ENCODE peak calls at places on chromosomes 5 and 9, in five cellular contexts. One of them, this sample, is unnamed.

GRCh38 chr5:134267366-134268018 is 41.6 kb upstream of the PPP2CA start:
- DNase-seq in suprapubic skin: no peak
- DNase-seq in Panc1: no peak
- DNase-seq in caudate nucleus: no peak
- DNase-seq in uterus: no peak
- DNase-seq in this sample: no peak

GRCh38 chr5:135391869-135392255 is 7.2 kb downstream of the MACROH2A1 start:
- DNase-seq in suprapubic skin: no peak
- DNase-seq in Panc1: no peak
- DNase-seq in caudate nucleus: no peak
- DNase-seq in uterus: no peak
- DNase-seq in this sample: no peak

GRCh38 chr5:134545070-134545868 is 19.8 kb downstream of the JADE2 start:
- DNase-seq in suprapubic skin: no peak
- DNase-seq in Panc1: no peak
- DNase-seq in caudate nucleus: no peak
- DNase-seq in uterus: peak; percentile 86
- DNase-seq in this sample: no peak

GRCh38 chr9:14312721-14313377 is 1.1 kb downstream of the NFIB start:
- DNase-seq in suprapubic skin: no peak
- DNase-seq in Panc1: no peak
- DNase-seq in caudate nucleus: no peak
- DNase-seq in uterus: peak; percentile 34
- DNase-seq in this sample: no peak

GRCh38 chr5:83022334-83022733 is 54.9 kb downstream of the TMEM167A start:
- DNase-seq in suprapubic skin: no peak
- DNase-seq in Panc1: no peak
- DNase-seq in caudate nucleus: no peak
- DNase-seq in uterus: no peak
- DNase-seq in this sample: no peak

GRCh38 chr5:14450055-14450524 is 131.5 kb upstream of the OTULINL start:
- DNase-seq in suprapubic skin: peak; percentile 83
- DNase-seq in Panc1: no peak
- DNase-seq in caudate nucleus: no peak
- DNase-seq in uterus: peak; percentile 77
- DNase-seq in this sample: no peak

GRCh38 chr5:124828731-124829130 is 82.3 kb upstream of the ZNF608 start:
- DNase-seq in suprapubic skin: no peak
- DNase-seq in Panc1: no peak
- DNase-seq in caudate nucleus: no peak
- DNase-seq in uterus: no peak
- DNase-seq in this sample: no peak

GRCh38 chr9:91301161-91301560 is 60.6 kb downstream of the AUH start:
- DNase-seq in suprapubic skin: no peak
- DNase-seq in Panc1: no peak
- DNase-seq in caudate nucleus: no peak
- DNase-seq in uterus: no peak
- DNase-seq in this sample: peak; percentile 45

GRCh38 chr9:18502546-18502945 is 28.6 kb downstream of the ADAMTSL1 start:
- DNase-seq in suprapubic skin: no peak
- DNase-seq in Panc1: no peak
- DNase-seq in caudate nucleus: no peak
- DNase-seq in uterus: no peak
- DNase-seq in this sample: no peak

GRCh38 chr5:24749701-24750100 is 104.9 kb upstream of the CDH10 start:
- DNase-seq in suprapubic skin: no peak
- DNase-seq in Panc1: no peak
- DNase-seq in caudate nucleus: no peak
- DNase-seq in uterus: no peak
- DNase-seq in this sample: no peak

GRCh38 chr9:86322973-86323644 is 31.1 kb downstream of the TUT7 start:
- DNase-seq in suprapubic skin: no peak
- DNase-seq in Panc1: no peak
- DNase-seq in caudate nucleus: no peak
- DNase-seq in uterus: no peak
- DNase-seq in this sample: no peak

GRCh38 chr9:69674741-69675438 is 2.7 kb upstream of the APBA1 start:
- DNase-seq in suprapubic skin: no peak
- DNase-seq in Panc1: no peak
- DNase-seq in caudate nucleus: no peak
- DNase-seq in uterus: no peak
- DNase-seq in this sample: peak; percentile 47

GRCh38 chr5:33891731-33892418 is at the start of gene ADAMTS12:
- DNase-seq in suprapubic skin: peak; percentile 68
- DNase-seq in Panc1: no peak
- DNase-seq in caudate nucleus: no peak
- DNase-seq in uterus: peak; percentile 63
- DNase-seq in this sample: peak; percentile 19

GRCh38 chr5:76688836-76689235 is 27.1 kb upstream of the F2R start:
- DNase-seq in suprapubic skin: no peak
- DNase-seq in Panc1: no peak
- DNase-seq in caudate nucleus: no peak
- DNase-seq in uterus: no peak
- DNase-seq in this sample: no peak

GRCh38 chr5:18281947-18282557 is 647.8 kb downstream of the TAF11L14 start:
- DNase-seq in suprapubic skin: no peak
- DNase-seq in Panc1: peak; percentile 58
- DNase-seq in caudate nucleus: no peak
- DNase-seq in uterus: no peak
- DNase-seq in this sample: peak; percentile 66

GRCh38 chr5:91366571-91366970 is 16.5 kb downstream of the ARRDC3 start:
- DNase-seq in suprapubic skin: no peak
- DNase-seq in Panc1: no peak
- DNase-seq in caudate nucleus: no peak
- DNase-seq in uterus: no peak
- DNase-seq in this sample: no peak

GRCh38 chr5:157137691-157138090 is 5.0 kb downstream of the MED7 start:
- DNase-seq in suprapubic skin: no peak
- DNase-seq in Panc1: no peak
- DNase-seq in caudate nucleus: no peak
- DNase-seq in uterus: no peak
- DNase-seq in this sample: no peak

GRCh38 chr5:2217219-2217618 is 334.5 kb upstream of the IRX4 start:
- DNase-seq in suprapubic skin: no peak
- DNase-seq in Panc1: no peak
- DNase-seq in caudate nucleus: no peak
- DNase-seq in uterus: no peak
- DNase-seq in this sample: no peak

GRCh38 chr9:38382141-38382540 is 10.4 kb upstream of the ALDH1B1 start:
- DNase-seq in suprapubic skin: no peak
- DNase-seq in Panc1: no peak
- DNase-seq in caudate nucleus: no peak
- DNase-seq in uterus: no peak
- DNase-seq in this sample: no peak

GRCh38 chr5:116529615-116530014 is 45.0 kb downstream of the SEMA6A start:
- DNase-seq in suprapubic skin: no peak
- DNase-seq in Panc1: no peak
- DNase-seq in caudate nucleus: no peak
- DNase-seq in uterus: no peak
- DNase-seq in this sample: no peak

GRCh38 chr5:80097516-80097915 is 62.4 kb downstream of the THBS4 start:
- DNase-seq in suprapubic skin: no peak
- DNase-seq in Panc1: no peak
- DNase-seq in caudate nucleus: no peak
- DNase-seq in uterus: no peak
- DNase-seq in this sample: no peak

GRCh38 chr5:80092521-80093107 is 57.5 kb downstream of the THBS4 start:
- DNase-seq in suprapubic skin: no peak
- DNase-seq in Panc1: no peak
- DNase-seq in caudate nucleus: no peak
- DNase-seq in uterus: no peak
- DNase-seq in this sample: no peak

GRCh38 chr5:80090884-80091166 is 55.7 kb downstream of the THBS4 start:
- DNase-seq in suprapubic skin: no peak
- DNase-seq in Panc1: no peak
- DNase-seq in caudate nucleus: no peak
- DNase-seq in uterus: no peak
- DNase-seq in this sample: no peak

GRCh38 chr5:80094339-80094738 is 59.2 kb downstream of the THBS4 start:
- DNase-seq in suprapubic skin: no peak
- DNase-seq in Panc1: no peak
- DNase-seq in caudate nucleus: no peak
- DNase-seq in uterus: no peak
- DNase-seq in this sample: no peak

DNA sequence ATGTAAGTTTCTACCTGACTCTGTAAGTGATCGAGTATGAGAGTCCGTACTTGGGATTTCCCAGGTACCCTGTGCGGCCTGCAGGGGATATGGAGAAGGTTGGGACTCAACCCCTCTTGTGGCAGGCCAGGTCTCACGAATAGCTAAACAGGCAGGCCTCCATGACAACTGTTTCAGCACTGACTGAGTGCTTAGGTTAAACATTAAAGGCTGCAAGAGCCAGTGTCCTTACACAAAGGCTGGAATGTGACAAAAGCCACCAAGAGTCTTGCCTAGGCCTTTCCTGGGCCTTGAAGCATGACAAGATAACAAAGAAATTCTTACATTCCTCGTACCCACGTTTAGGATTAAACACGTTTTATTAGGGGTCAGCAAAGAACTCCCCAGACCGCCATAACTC is 58.6 kb downstream of the THBS4 start:
- DNase-seq in suprapubic skin: no peak
- DNase-seq in Panc1: no peak
- DNase-seq in caudate nucleus: no peak
- DNase-seq in uterus: no peak
- DNase-seq in this sample: no peak
- H3K27ac ChIP-seq in suprapubic skin: no peak overlapping the region
- H3K27ac ChIP-seq in Panc1: no peak overlapping the region
- H3K27ac ChIP-seq in caudate nucleus: no peak overlapping the region
- H3K27ac ChIP-seq in uterus: no peak overlapping the region
- H3K27ac ChIP-seq in this sample: no peak overlapping the region

DNA sequence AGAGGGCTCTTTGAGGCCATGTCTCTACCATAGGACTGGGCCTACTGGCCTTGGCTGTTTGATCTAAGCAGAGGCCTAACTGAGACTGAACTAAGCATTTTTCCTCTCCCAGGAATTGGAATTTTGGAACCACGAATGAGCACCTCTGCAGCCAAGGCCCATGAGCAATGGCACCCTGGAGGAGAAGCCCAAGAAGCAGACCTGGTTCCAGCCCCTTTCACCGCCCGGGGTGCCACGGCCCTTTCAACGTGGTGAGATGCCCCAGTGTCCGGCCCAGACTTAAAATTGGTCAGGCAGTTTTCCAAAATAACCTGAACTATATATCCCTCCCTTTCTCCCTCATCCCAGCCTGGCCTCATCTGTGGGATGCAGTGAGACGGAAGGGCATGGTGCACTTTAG is 43.5 kb downstream of the B4GALT1 start:
- DNase-seq in suprapubic skin: no peak
- DNase-seq in Panc1: no peak
- DNase-seq in caudate nucleus: no peak
- DNase-seq in uterus: no peak
- DNase-seq in this sample: no peak
- H3K27ac ChIP-seq in suprapubic skin: no peak overlapping the region
- H3K27ac ChIP-seq in Panc1: no peak overlapping the region
- H3K27ac ChIP-seq in caudate nucleus: no peak overlapping the region
- H3K27ac ChIP-seq in uterus: no peak overlapping the region
- H3K27ac ChIP-seq in this sample: peak overlapping the region; percentile 41

GRCh38 chr9:860706-861105 is 19.2 kb downstream of the DMRT1 start:
- DNase-seq in suprapubic skin: no peak
- DNase-seq in Panc1: no peak
- DNase-seq in caudate nucleus: no peak
- DNase-seq in uterus: no peak
- DNase-seq in this sample: no peak
- H3K27ac ChIP-seq in suprapubic skin: no peak overlapping the region
- H3K27ac ChIP-seq in Panc1: no peak overlapping the region
- H3K27ac ChIP-seq in caudate nucleus: no peak overlapping the region
- H3K27ac ChIP-seq in uterus: no peak overlapping the region
- H3K27ac ChIP-seq in this sample: no peak overlapping the region

GRCh38 chr9:93464395-93464794 is 11.0 kb upstream of the FAM120AOS start:
- DNase-seq in suprapubic skin: no peak
- DNase-seq in Panc1: no peak
- DNase-seq in caudate nucleus: no peak
- DNase-seq in uterus: no peak
- DNase-seq in this sample: no peak
- H3K27ac ChIP-seq in suprapubic skin: no peak overlapping the region
- H3K27ac ChIP-seq in Panc1: no peak overlapping the region
- H3K27ac ChIP-seq in caudate nucleus: no peak overlapping the region
- H3K27ac ChIP-seq in uterus: no peak overlapping the region
- H3K27ac ChIP-seq in this sample: no peak overlapping the region

GRCh38 chr5:108945094-108945493 is 197.4 kb downstream of the FER start:
- DNase-seq in suprapubic skin: no peak
- DNase-seq in Panc1: no peak
- DNase-seq in caudate nucleus: no peak
- DNase-seq in uterus: no peak
- DNase-seq in this sample: no peak
- H3K27ac ChIP-seq in suprapubic skin: no peak overlapping the region
- H3K27ac ChIP-seq in Panc1: no peak overlapping the region
- H3K27ac ChIP-seq in caudate nucleus: no peak overlapping the region
- H3K27ac ChIP-seq in uterus: no peak overlapping the region
- H3K27ac ChIP-seq in this sample: no peak overlapping the region

GRCh38 chr5:51895834-51896233 is 512.6 kb downstream of the ISL1 start:
- DNase-seq in suprapubic skin: no peak
- DNase-seq in Panc1: no peak
- DNase-seq in caudate nucleus: no peak
- DNase-seq in uterus: no peak
- DNase-seq in this sample: no peak
- H3K27ac ChIP-seq in suprapubic skin: no peak overlapping the region
- H3K27ac ChIP-seq in Panc1: no peak overlapping the region
- H3K27ac ChIP-seq in caudate nucleus: no peak overlapping the region
- H3K27ac ChIP-seq in uterus: no peak overlapping the region
- H3K27ac ChIP-seq in this sample: no peak overlapping the region

This sample was measured in RWPE1.